ENCODE peak calls at places on chromosomes 11 and 22, in five cellular contexts. K is GOT3; Z is RPMI8226; S is adrenal gland; V is stimulated activated naive B cell treated with anti-CD40 and anti-IgM and Interleukin-4, amounts not matched to agents 10 μg/mL and 1 μg/mL and 100 μg/mL, for 72 hours. N is an unnamed sample.

GRCh38 chr22:47370448-47371262 is 608.2 kb downstream of the TBC1D22A start:
- DNase-seq in K (no peak), S (peak; percentile 41), V (no peak), Z (peak; percentile 23), N (no peak)

GRCh38 chr11:127651888-127652221 is 651.3 kb upstream of the KIRREL3 start:
- DNase-seq in Z (no peak), K (no peak), S (no peak), V (no peak), N (no peak)

GRCh38 chr11:62012451-62013265 is 45.2 kb upstream of the FTH1 start:
- DNase-seq in K (no peak), Z (no peak), S (peak; percentile 65), V (no peak), N (no peak)

GRCh38 chr11:75334976-75335375 is 16.5 kb downstream of the ARRB1 start:
- DNase-seq in V (no peak), Z (no peak), K (no peak), S (no peak), N (no peak)

GRCh38 chr11:64743591-64744543 is at the start of gene RASGRP2:
- DNase-seq in Z (peak; percentile 82), S (peak; percentile 84), K (no peak), V (peak; percentile 68), N (no peak)

GRCh38 chr11:76041208-76041607 is 165.1 kb downstream of the WNT11 start:
- DNase-seq in S (no peak), K (no peak), V (no peak), Z (no peak), N (no peak)

GRCh38 chr11:105935791-105936190 is 86.2 kb downstream of the MSANTD4 start:
- DNase-seq in Z (no peak), V (no peak), S (no peak), K (no peak), N (no peak)

GRCh38 chr11:18067372-18067771 is 21.3 kb upstream of the TPH1 start:
- DNase-seq in K (no peak), Z (no peak), V (no peak), S (no peak), N (no peak)

GRCh38 chr11:104803770-104804169 is 94.5 kb downstream of the CASP12 start:
- DNase-seq in K (no peak), Z (no peak), S (no peak), V (no peak), N (no peak)

GRCh38 chr11:17407575-17407974 is 19.1 kb upstream of the KCNJ11 start:
- DNase-seq in Z (no peak), K (no peak), V (no peak), S (no peak), N (no peak)

GRCh38 chr11:57330029-57330428 is 5.3 kb upstream of the TNKS1BP1 start:
- DNase-seq in K (no peak), S (no peak), Z (no peak), V (no peak), N (no peak)

GRCh38 chr22:17890245-17890671 is 116.0 kb upstream of the BID start:
- DNase-seq in K (no peak), V (no peak), S (peak; percentile 66), Z (no peak), N (no peak)

GRCh38 chr11:118715837-118716260 is 36.4 kb upstream of the TREH start:
- DNase-seq in K (no peak), S (no peak), Z (no peak), V (no peak), N (no peak)

GRCh38 chr22:33879796-33880195 is 40.5 kb downstream of the LARGE1 start:
- DNase-seq in K (no peak), S (no peak), Z (no peak), V (no peak), N (no peak)

GRCh38 chr11:17014774-17015638 is 792 bp upstream of the PLEKHA7 start:
- DNase-seq in Z (peak; percentile 23), S (no peak), V (no peak), K (no peak), N (no peak)

GRCh38 chr22:35303029-35303624 is 3.4 kb downstream of the TOM1 start:
- DNase-seq in V (no peak), S (no peak), Z (no peak), K (no peak), N (no peak)

GRCh38 chr11:27722117-27722844 is 22.0 kb upstream of the BDNF start:
- DNase-seq in Z (no peak), K (no peak), S (no peak), V (no peak), N (no peak)